ENCODE peak calls at places on chromosomes 12 and 14, in seven cellular contexts. X is cardiac fibroblast, B is epithelial cell of esophagus, U is neuronal stem cell, Y is AG10803, Q is aorta, J is cardiac muscle cell. W is an unnamed sample.
A peak's percentile ranks its signal among the peaks of the same experiment; 100 is the strongest.

GRCh38 chr12:124480469-124481256 is 86.7 kb downstream of the NCOR2 start:
- DNase-seq in X (peak; percentile 75), B (no peak), U (no peak), Y (peak; percentile 52), Q (no peak), J (peak; percentile 20), W (peak; percentile 69)

GRCh38 chr14:33393895-33394405 is 455.3 kb downstream of the NPAS3 start:
- DNase-seq in X (no peak), B (no peak), U (no peak), Y (no peak), Q (no peak), J (no peak), W (no peak)

GRCh38 chr12:52347546-52348510 is 19.5 kb downstream of the KRT85 start:
- DNase-seq in X (no peak), B (no peak), U (no peak), Y (no peak), Q (peak; percentile 47), J (no peak), W (no peak)

GRCh38 chr12:47938093-47938492 is 25.3 kb upstream of the TMEM106C start:
- DNase-seq in X (no peak), B (peak; percentile 52), U (no peak), Y (peak; percentile 73), Q (no peak), J (no peak), W (no peak)

GRCh38 chr14:34926552-34926951 is 51.4 kb upstream of the BAZ1A start:
- DNase-seq in X (peak; percentile 61), B (no peak), U (no peak), Y (no peak), Q (no peak), J (no peak), W (peak; percentile 63)

GRCh38 chr12:125228519-125229260 is 163.5 kb downstream of the AACS start:
- DNase-seq in X (no peak), B (no peak), U (peak; percentile 29), Y (no peak), Q (peak; percentile 40), J (no peak), W (no peak)

GRCh38 chr14:29805415-29806123 is 122.1 kb downstream of the PRKD1 start:
- DNase-seq in X (peak; percentile 97), B (peak; percentile 51), U (no peak), Y (peak; percentile 87), Q (peak; percentile 86), J (no peak), W (peak; percentile 98)

GRCh38 chr14:31388687-31389413 is 31.5 kb downstream of the HEATR5A start:
- DNase-seq in X (peak; percentile 91), B (no peak), U (no peak), Y (peak; percentile 25), Q (no peak), J (no peak), W (peak; percentile 93)

GRCh38 chr12:56688846-56689113 is 696 bp upstream of the PTGES3 start:
- DNase-seq in X (no peak), B (no peak), U (no peak), Y (no peak), Q (no peak), J (no peak), W (no peak)

GRCh38 chr12:104201238-104202001 is 14.2 kb upstream of the TXNRD1 start:
- DNase-seq in X (peak; percentile 85), B (peak; percentile 69), U (peak; percentile 62), Y (peak; percentile 64), Q (no peak), J (peak; percentile 63), W (peak; percentile 86)

GRCh38 chr12:90939382-90939781 is 15.6 kb downstream of the CCER1 start:
- DNase-seq in X (peak; percentile 70), B (no peak), U (no peak), Y (peak; percentile 25), Q (no peak), J (no peak), W (peak; percentile 48)

GRCh38 chr12:124428136-124428791 is 133.4 kb downstream of the RFLNA start:
- DNase-seq in X (peak; percentile 73), B (no peak), U (no peak), Y (peak; percentile 76), Q (no peak), J (no peak), W (peak; percentile 52)

GRCh38 chr12:95204141-95204866 is 13.0 kb downstream of the FGD6 start:
- DNase-seq in X (peak; percentile 92), B (peak; percentile 100), U (no peak), Y (peak; percentile 84), Q (no peak), J (peak; percentile 39), W (peak; percentile 94)

GRCh38 chr14:105487986-105488777 is 1.5 kb downstream of the CRIP1 start:
- DNase-seq in X (no peak), B (no peak), U (no peak), Y (no peak), Q (no peak), J (no peak), W (no peak)

GRCh38 chr12:5193569-5193968 is 149.9 kb downstream of the KCNA5 start:
- DNase-seq in X (no peak), B (no peak), U (no peak), Y (no peak), Q (no peak), J (no peak), W (no peak)

GRCh38 chr14:28596336-28596735 is 170.3 kb upstream of the FOXG1 start:
- DNase-seq in X (peak; percentile 72), B (peak; percentile 62), U (no peak), Y (no peak), Q (no peak), J (no peak), W (peak; percentile 77)

GRCh38 chr14:89826581-89826980 is 127.9 kb downstream of the EFCAB11 start:
- DNase-seq in X (no peak), B (peak; percentile 32), U (no peak), Y (no peak), Q (no peak), J (no peak), W (no peak)

GRCh38 chr14:101336203-101336602 is 225.1 kb upstream of the DIO3 start:
- DNase-seq in X (no peak), B (no peak), U (no peak), Y (no peak), Q (no peak), J (no peak), W (no peak)

GRCh38 chr14:101333335-101334280 is 227.7 kb upstream of the DIO3 start:
- DNase-seq in X (no peak), B (no peak), U (no peak), Y (no peak), Q (no peak), J (no peak), W (no peak)

GRCh38 chr14:101335061-101335661 is 226.1 kb upstream of the DIO3 start:
- DNase-seq in X (peak; percentile 1), B (no peak), U (no peak), Y (no peak), Q (no peak), J (no peak), W (no peak)

GRCh38 chr14:101332281-101332680 is 229.0 kb upstream of the DIO3 start:
- DNase-seq in X (no peak), B (no peak), U (no peak), Y (no peak), Q (no peak), J (no peak), W (no peak)

GRCh38 chr14:101334656-101335055 is 226.6 kb upstream of the DIO3 start:
- DNase-seq in X (no peak), B (no peak), U (peak; percentile 85), Y (no peak), Q (no peak), J (no peak), W (no peak)
- H3K4me3 ChIP-seq in X (no peak overlapping the region), B (no peak overlapping the region), U (no peak overlapping the region), Y (no peak overlapping the region), Q (no peak overlapping the region), J (no peak overlapping the region), W (no peak overlapping the region)

GRCh38 chr12:113372371-113372770 is 14.0 kb downstream of the PLBD2 start:
- DNase-seq in X (no peak), B (no peak), U (no peak), Y (no peak), Q (no peak), J (no peak), W (no peak)

GRCh38 chr12:113374823-113375428 is 16.5 kb downstream of the PLBD2 start:
- DNase-seq in X (no peak), B (no peak), U (no peak), Y (no peak), Q (no peak), J (no peak), W (no peak)

GRCh38 chr12:113371808-113372207 is 13.4 kb downstream of the PLBD2 start:
- DNase-seq in X (no peak), B (no peak), U (no peak), Y (no peak), Q (no peak), J (no peak), W (no peak)

GRCh38 chr12:113373966-113374365 is 15.6 kb downstream of the PLBD2 start:
- DNase-seq in X (no peak), B (peak; percentile 10), U (no peak), Y (no peak), Q (no peak), J (no peak), W (no peak)

GRCh38 chr12:113373440-113373839 is 15.1 kb downstream of the PLBD2 start:
- DNase-seq in X (no peak), B (no peak), U (no peak), Y (no peak), Q (no peak), J (no peak), W (no peak)
- H3K4me3 ChIP-seq in X (no peak overlapping the region), B (no peak overlapping the region), U (no peak overlapping the region), Y (no peak overlapping the region), Q (no peak overlapping the region), J (no peak overlapping the region), W (no peak overlapping the region)

GRCh38 chr12:108231909-108232434 is 102.9 kb downstream of the WSCD2 start:
- DNase-seq in X (no peak), B (no peak), U (no peak), Y (no peak), Q (no peak), J (no peak), W (no peak)
- H3K4me3 ChIP-seq in X (no peak overlapping the region), B (no peak overlapping the region), U (no peak overlapping the region), Y (no peak overlapping the region), Q (no peak overlapping the region), J (no peak overlapping the region), W (no peak overlapping the region)

DNA sequence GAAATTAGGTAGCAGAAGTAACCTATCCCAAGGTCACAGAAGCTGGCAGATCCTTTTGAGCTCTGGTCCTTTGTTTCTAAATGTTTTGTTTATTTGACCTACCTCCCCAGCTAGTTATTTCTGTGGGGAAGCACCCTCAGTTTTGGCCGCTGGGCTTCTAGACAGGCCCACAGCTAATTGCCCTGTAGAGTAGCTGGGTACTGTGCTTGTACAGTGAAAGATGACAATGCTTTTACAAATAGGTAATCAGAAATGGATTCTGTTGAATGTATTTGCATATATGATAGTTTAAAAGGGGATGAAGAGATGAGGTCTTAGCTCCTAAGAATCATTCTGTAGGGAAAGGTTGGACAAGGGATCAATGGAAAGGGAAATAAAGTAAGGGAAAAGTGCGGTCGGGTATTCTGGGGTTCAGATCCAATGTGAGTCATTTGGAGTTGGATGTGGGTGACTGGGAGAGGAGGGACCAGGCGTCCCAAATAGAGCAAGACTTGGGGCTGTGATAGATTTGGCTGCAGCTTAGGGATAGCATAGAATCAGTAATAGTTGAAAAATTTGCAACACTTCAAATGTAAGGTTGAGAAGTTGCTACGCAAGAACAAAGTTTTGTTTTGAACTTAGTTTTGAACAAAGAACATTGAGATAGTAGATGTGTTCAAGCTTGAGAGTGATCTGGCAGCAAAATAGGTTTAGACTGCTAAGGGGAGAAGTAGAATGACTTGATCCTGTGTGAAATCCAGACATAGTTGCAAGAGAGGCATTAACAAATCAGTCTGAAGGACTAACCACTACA is 3.7 kb downstream of the NUDT4 start:
- DNase-seq in X (no peak), B (no peak), U (no peak), Y (peak; percentile 49), Q (no peak), J (no peak), W (no peak)
- H3K4me3 ChIP-seq in X (peak overlapping the region; percentile 83), B (peak overlapping the region; percentile 5), U (no peak overlapping the region), Y (peak overlapping the region; percentile 81), Q (peak overlapping the region; percentile 100), J (peak overlapping the region; percentile 86), W (peak overlapping the region; percentile 87)

W was measured in fibroblast of pulmonary artery.